ENCODE peak calls at places on chromosomes 1 and 21, in seven cellular contexts. A is heart left ventricle, D is AG09309, E is mucosa of descending colon, C is endothelial cell, X is Peyer's patch, W is mammary epithelial cell. S is an unnamed sample.

GRCh38 chr1:198253668-198254067 is 96.9 kb downstream of the NEK7 start:
- DNase-seq in A (no peak), D (no peak), E (no peak), C (no peak), X (no peak), W (peak), S (no peak)

GRCh38 chr21:25901580-25901979 is 166.8 kb downstream of the GABPA start:
- DNase-seq in A (no peak), D (no peak), E (no peak), C (no peak), X (no peak), W (no peak), S (no peak)

GRCh38 chr21:45356653-45357435 is 48.1 kb upstream of the COL18A1 start:
- DNase-seq in A (peak), D (no peak), E (no peak), C (no peak), X (no peak), W (no peak), S (no peak)

GRCh38 chr1:242147096-242147976 is 148.4 kb upstream of the MAP1LC3C start:
- DNase-seq in A (no peak), D (no peak), E (no peak), C (no peak), X (no peak), W (peak), S (no peak)

GRCh38 chr1:150808134-150808533 is at the start of gene CTSK:
- DNase-seq in A (no peak), D (no peak), E (no peak), C (no peak), X (no peak), W (no peak), S (no peak)

GRCh38 chr1:224433041-224433670 is 1.4 kb downstream of the WDR26 start:
- DNase-seq in A (peak), D (no peak), E (peak), C (peak), X (peak), W (peak), S (no peak)

GRCh38 chr1:33872275-33872674 is 8.4 kb downstream of the HMGB4 start:
- DNase-seq in A (no peak), D (no peak), E (no peak), C (no peak), X (no peak), W (no peak), S (no peak)

GRCh38 chr1:93979040-93979717 is 69.9 kb upstream of the GCLM start:
- DNase-seq in A (no peak), D (no peak), E (no peak), C (no peak), X (no peak), W (no peak), S (no peak)

GRCh38 chr21:45151484-45152115 is 77.2 kb downstream of the ADARB1 start:
- DNase-seq in A (no peak), D (no peak), E (no peak), C (peak), X (no peak), W (no peak), S (peak)

GRCh38 chr1:225840223-225840610 is 30.3 kb downstream of the EPHX1 start:
- DNase-seq in A (no peak), D (no peak), E (no peak), C (no peak), X (no peak), W (no peak), S (no peak)

GRCh38 chr1:213273546-213273945 is 222.5 kb downstream of the RPS6KC1 start:
- DNase-seq in A (no peak), D (no peak), E (no peak), C (no peak), X (no peak), W (no peak), S (no peak)

GRCh38 chr1:61951731-61952585 is 209.7 kb downstream of the PATJ start:
- DNase-seq in A (no peak), D (peak), E (no peak), C (no peak), X (no peak), W (peak), S (no peak)

GRCh38 chr1:13700521-13701273 is 709 bp downstream of the PRDM2 start:
- DNase-seq in A (peak), D (no peak), E (peak), C (peak), X (peak), W (peak), S (no peak)

GRCh38 chr1:100736324-100736723 is 16.8 kb downstream of the VCAM1 start:
- DNase-seq in A (no peak), D (no peak), E (no peak), C (no peak), X (no peak), W (no peak), S (no peak)

GRCh38 chr1:183580281-183580682 is 10.0 kb downstream of the NCF2 start:
- DNase-seq in A (no peak), D (no peak), E (no peak), C (peak), X (no peak), W (no peak), S (no peak)

GRCh38 chr1:157400766-157401165 is 151.5 kb downstream of the FCRL5 start:
- DNase-seq in A (no peak), D (no peak), E (no peak), C (no peak), X (no peak), W (no peak), S (no peak)

GRCh38 chr1:244461254-244462071 is at the start of gene CATSPERE:
- DNase-seq in A (peak), D (peak), E (peak), C (peak), X (peak), W (peak), S (peak)

GRCh38 chr1:156748670-156749428 is 2.6 kb downstream of the HDGF start:
- DNase-seq in A (no peak), D (no peak), E (peak), C (no peak), X (peak), W (peak), S (no peak)

GRCh38 chr1:15966081-15966955 is 9.6 kb downstream of the ZBTB17 start:
- DNase-seq in A (no peak), D (no peak), E (no peak), C (no peak), X (no peak), W (no peak), S (no peak)

GRCh38 chr1:184212649-184213314 is 161.3 kb downstream of the TSEN15 start:
- DNase-seq in A (no peak), D (peak), E (no peak), C (no peak), X (no peak), W (peak), S (no peak)

GRCh38 chr1:169708633-169709032 is 2.8 kb downstream of the SELL start:
- DNase-seq in A (no peak), D (no peak), E (no peak), C (no peak), X (no peak), W (no peak), S (no peak)

GRCh38 chr1:72648465-72648864 is 366.1 kb upstream of the NEGR1 start:
- DNase-seq in A (no peak), D (no peak), E (no peak), C (no peak), X (no peak), W (no peak), S (no peak)

GRCh38 chr1:168893359-168893791 is 164.4 kb upstream of the DPT start:
- DNase-seq in A (peak), D (no peak), E (no peak), C (no peak), X (no peak), W (peak), S (no peak)

GRCh38 chr1:79587229-79587628 is 580.7 kb upstream of the ADGRL4 start:
- DNase-seq in A (no peak), D (no peak), E (no peak), C (no peak), X (no peak), W (no peak), S (no peak)

GRCh38 chr1:81509619-81510018 is 291.1 kb upstream of the ADGRL2 start:
- DNase-seq in A (no peak), D (no peak), E (no peak), C (no peak), X (no peak), W (peak), S (no peak)

GRCh38 chr1:206662396-206663092 is 22.2 kb upstream of the MAPKAPK2 start:
- DNase-seq in A (no peak), D (no peak), E (no peak), C (no peak), X (no peak), W (no peak), S (no peak)

GRCh38 chr1:53341521-53341895 is 13.6 kb upstream of the LRP8 start:
- DNase-seq in A (no peak), D (no peak), E (no peak), C (no peak), X (peak), W (no peak), S (peak)

GRCh38 chr1:93446837-93447451 is 974 bp upstream of the FNBP1L start:
- DNase-seq in A (no peak), D (no peak), E (peak), C (no peak), X (peak), W (peak), S (no peak)

GRCh38 chr1:223411309-223411708 is 18.1 kb downstream of the CCDC185 start:
- DNase-seq in A (no peak), D (peak), E (no peak), C (no peak), X (no peak), W (peak), S (no peak)

GRCh38 chr1:78104322-78104721 is 58.6 kb downstream of the GIPC2 start:
- DNase-seq in A (no peak), D (no peak), E (no peak), C (no peak), X (no peak), W (no peak), S (no peak)

GRCh38 chr1:204408074-204408507 is 3.5 kb downstream of the PPP1R15B start:
- DNase-seq in A (no peak), D (no peak), E (peak), C (no peak), X (no peak), W (peak), S (peak)

GRCh38 chr21:28858424-28858823 is 134.3 kb downstream of the LTN1 start:
- DNase-seq in A (no peak), D (no peak), E (no peak), C (no peak), X (no peak), W (no peak), S (no peak)

GRCh38 chr1:204267191-204267601 is 53.4 kb upstream of the GOLT1A start:
- DNase-seq in A (no peak), D (no peak), E (peak), C (no peak), X (no peak), W (no peak), S (no peak)

GRCh38 chr1:52771384-52771783 is 45.1 kb downstream of the ZYG11B start:
- DNase-seq in A (no peak), D (no peak), E (no peak), C (no peak), X (no peak), W (no peak), S (no peak)

DNA sequence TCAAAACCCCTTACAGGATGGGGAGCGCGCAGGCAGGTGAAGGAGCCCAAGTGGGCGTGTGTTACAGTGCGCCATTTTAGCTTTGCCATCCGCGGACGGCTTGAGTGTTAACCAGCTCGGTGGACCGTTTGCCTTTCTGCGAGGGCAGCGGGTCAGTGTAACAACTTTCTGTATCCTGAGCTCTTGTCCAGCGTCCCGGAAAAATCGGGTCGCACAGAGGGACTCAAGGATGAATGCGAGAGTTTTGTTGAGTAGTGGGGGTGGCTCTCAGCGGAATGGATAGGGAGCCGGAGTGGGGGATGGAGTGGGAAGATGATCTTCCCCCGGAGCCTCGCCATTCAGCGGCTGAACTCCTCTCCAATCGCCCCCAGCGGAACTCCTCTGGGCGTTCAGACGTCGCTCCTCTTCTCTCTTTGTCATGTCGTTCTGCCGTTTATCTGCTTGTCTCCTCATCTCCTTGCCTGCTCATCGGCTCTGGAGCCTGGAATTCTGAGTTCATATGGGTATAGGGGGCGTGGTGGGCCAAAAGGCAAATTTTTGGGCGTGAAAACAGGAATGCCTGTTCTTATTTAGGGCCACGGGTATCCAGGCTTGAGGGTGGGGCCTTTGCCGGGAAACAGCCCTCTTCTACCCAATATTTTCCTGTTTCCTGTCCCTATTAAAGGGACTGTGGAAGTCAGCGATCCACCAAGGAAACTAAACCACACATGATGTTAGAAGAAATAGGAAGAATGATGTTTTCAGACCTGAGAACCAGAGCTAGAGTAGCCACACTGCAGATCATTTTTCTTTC is 295.5 kb downstream of the CTH start:
- DNase-seq in A (peak), D (no peak), E (no peak), C (peak), X (no peak), W (no peak), S (peak)
- TF ChIP-seq CTCF in A (no peak), D (no peak), E (no peak), C (no peak), X (no peak), W (no peak), S (no peak)

DNA sequence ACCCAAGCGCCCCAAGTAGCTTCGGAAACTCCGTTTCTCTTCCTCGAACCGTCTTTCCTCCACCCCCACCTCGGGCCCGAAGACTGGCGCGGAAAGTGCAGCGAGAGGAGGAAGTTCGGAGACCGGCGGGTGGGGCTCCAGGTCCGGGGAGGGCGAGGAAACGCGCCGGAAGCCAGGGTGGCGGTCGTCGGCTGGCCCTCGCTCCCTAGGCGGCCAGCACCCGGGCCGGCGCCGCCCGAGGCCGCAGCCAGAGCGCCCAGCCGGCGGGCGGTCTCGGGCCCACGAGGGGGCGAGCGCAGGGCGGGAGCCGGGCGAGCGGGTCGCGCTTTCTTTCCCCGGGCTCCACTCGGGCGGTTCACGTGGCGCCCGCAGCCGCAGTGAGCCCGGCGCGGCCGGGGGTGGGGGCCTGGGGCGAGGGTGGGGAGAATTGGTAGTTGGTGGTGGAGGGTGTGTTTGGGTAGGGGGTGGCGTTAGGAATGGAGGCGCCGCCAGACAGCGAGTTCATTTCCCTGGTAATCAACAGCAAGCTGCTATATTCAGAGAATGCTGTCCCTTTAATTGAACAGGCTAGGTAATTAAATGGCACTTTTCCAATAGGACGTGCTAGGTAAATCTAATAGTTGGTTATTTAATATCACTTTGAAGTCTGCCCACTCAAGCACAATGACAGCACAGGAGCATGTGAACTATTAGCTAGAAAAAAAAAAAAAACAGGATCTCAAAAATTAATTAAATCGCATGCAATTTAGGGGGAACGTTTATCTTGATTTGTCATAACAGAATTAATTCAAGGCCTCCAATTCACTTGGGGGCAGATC is 6.7 kb downstream of the LMO4 start:
- DNase-seq in A (peak), D (no peak), E (peak), C (peak), X (peak), W (peak), S (peak)
- TF ChIP-seq CTCF in A (peak), D (peak), E (peak), C (no peak), X (no peak), W (peak), S (peak)

DNA sequence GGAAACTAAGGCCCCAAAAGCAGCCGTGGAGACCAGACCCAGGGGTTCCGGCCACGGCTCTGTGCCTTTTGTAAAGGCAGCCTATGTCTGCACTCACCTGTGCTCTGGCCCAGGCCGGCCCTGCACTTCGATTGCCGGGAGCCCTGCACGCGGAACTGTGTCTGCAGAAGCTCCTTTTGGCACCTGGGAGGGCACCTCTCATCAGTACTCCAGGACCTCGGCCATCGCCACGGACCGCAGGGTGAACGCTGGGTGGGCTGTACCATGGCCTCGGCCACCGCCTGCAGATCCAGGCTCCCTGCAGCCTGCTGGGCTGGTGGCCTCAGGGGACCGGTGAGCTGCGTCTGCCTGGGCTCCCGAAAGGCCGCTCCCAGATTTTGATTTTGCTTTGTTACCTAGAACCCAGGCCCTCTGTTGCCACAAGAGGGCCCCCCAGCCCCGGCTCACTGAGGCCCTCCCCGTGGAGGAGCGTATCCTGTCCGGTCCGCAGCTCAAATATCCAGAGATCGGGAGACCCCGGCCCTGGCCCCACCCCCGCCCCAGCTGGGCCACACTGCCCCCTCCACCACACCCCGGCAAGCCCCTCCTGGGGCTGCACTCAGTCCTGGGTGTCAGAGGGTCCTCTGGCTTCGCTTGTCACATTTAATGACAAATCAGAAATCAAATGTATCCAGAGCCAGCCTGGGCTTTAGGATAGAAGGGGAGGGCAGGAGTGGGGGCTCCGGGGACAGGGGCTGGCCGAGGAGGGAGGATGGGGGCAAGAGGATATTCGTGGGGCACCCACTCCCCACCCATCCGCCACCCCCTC is 60.2 kb upstream of the PDE9A start:
- DNase-seq in A (peak), D (no peak), E (peak), C (peak), X (peak), W (peak), S (peak)
- TF ChIP-seq CTCF in A (peak), D (peak), E (peak), C (peak), X (no peak), W (peak), S (peak)

DNA sequence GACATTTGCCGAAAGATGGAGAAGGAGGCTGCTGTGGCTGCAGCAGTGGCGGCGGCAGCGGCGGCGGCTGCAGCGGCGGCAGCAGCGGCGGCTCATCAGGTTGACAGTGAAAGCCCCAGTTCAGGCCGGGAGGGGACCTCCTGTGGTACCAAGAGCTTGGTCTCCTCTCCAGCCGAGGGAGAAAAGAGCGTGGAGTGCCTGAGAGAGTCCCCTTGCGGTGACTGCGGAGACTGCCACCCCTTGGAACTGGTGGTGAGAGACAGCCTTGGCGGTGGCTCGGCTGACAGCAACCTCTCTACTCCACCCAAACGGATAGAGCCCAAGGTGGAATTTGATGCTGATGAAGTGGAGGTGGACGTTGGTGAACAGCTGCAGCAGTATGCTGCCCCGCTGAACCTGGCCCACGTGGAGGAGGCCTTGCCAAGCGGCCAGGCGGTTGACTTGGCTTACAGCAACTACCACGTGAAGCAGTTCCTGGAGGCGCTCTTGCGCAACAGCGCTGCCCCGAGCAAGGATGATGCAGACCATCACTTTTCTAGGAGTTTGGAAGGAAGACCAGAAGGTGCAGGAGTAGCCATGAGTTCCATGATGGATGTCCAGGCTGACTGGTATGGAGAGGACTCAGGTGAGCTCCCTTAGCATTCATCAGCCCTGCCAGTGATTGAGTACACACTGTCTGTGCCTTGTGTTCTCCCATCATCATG is 6.3 kb downstream of the ZBTB8B start:
- DNase-seq in A (no peak), D (no peak), E (no peak), C (no peak), X (no peak), W (no peak), S (no peak)
- TF ChIP-seq CTCF in A (no peak), D (peak), E (no peak), C (no peak), X (no peak), W (peak), S (no peak)

DNA sequence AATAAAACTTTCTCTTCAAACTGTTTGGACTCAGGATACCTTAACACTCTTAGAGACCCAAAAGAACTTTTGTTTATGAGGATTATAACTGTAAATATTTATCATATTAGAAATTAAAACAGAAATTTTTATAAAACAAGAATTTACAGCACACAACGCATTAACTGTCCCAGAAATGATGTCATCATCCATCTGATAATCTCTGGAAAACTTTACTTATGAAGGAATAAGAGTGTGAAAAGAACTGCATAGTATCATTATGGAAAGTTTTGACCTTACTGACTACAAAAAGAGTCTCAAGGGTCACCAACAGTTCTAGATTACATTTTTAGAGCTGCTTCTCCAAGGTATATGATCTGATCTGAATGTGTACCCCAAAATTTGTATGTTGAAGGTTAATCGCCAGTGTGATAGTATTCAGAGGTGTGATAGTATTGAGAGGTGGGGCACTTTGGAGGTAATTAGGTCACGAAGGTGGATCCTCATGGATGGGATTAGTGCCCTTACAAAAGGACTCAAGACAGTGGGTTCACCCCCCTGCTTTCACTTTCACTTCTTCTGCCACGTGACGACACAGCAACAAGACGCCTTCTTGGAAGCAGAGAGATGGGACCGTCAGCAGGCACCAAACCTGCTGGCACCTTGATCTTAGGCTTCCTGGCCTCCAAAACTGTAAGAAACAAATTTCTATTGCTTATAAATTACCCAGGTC is 95.7 kb upstream of the NR5A2 start:
- DNase-seq in A (no peak), D (no peak), E (no peak), C (no peak), X (no peak), W (no peak), S (no peak)
- TF ChIP-seq CTCF in A (no peak), D (no peak), E (no peak), C (no peak), X (no peak), W (no peak), S (no peak)